ENCODE peak calls at places on chromosome 2, in seven cellular contexts. One of them, this sample, is unnamed.

GRCh38 chr2:70977605-70978205 is 725 bp upstream of the ANKRD53 start:
- DNase-seq in GM23338: peak; percentile 15
- DNase-seq in PC-9: no peak
- DNase-seq in kidney: no peak
- DNase-seq in A549: no peak
- DNase-seq in GM06990: no peak
- DNase-seq in right atrium auricular region: peak; percentile 88
- DNase-seq in this sample: no peak

GRCh38 chr2:1653956-1654695 is 90.2 kb downstream of the PXDN start:
- DNase-seq in GM23338: no peak
- DNase-seq in PC-9: no peak
- DNase-seq in kidney: no peak
- DNase-seq in A549: no peak
- DNase-seq in GM06990: no peak
- DNase-seq in right atrium auricular region: no peak
- DNase-seq in this sample: no peak

GRCh38 chr2:190627881-190628412 is 20.9 kb upstream of the NAB1 start:
- DNase-seq in GM23338: peak; percentile 50
- DNase-seq in PC-9: no peak
- DNase-seq in kidney: peak; percentile 76
- DNase-seq in A549: no peak
- DNase-seq in GM06990: no peak
- DNase-seq in right atrium auricular region: no peak
- DNase-seq in this sample: no peak

GRCh38 chr2:63975437-63976124 is 43.6 kb downstream of the VPS54 start:
- DNase-seq in GM23338: no peak
- DNase-seq in PC-9: no peak
- DNase-seq in kidney: no peak
- DNase-seq in A549: no peak
- DNase-seq in GM06990: no peak
- DNase-seq in right atrium auricular region: no peak
- DNase-seq in this sample: no peak

GRCh38 chr2:217900010-217900779 is 102.6 kb downstream of the TNS1 start:
- DNase-seq in GM23338: peak; percentile 32
- DNase-seq in PC-9: no peak
- DNase-seq in kidney: no peak
- DNase-seq in A549: no peak
- DNase-seq in GM06990: no peak
- DNase-seq in right atrium auricular region: no peak
- DNase-seq in this sample: peak; percentile 74

GRCh38 chr2:105509271-105510086 is 110.6 kb upstream of the FHL2 start:
- DNase-seq in GM23338: no peak
- DNase-seq in PC-9: no peak
- DNase-seq in kidney: no peak
- DNase-seq in A549: no peak
- DNase-seq in GM06990: no peak
- DNase-seq in right atrium auricular region: no peak
- DNase-seq in this sample: no peak

GRCh38 chr2:54419386-54419785 is 36.7 kb upstream of the SPTBN1 start:
- DNase-seq in GM23338: no peak
- DNase-seq in PC-9: no peak
- DNase-seq in kidney: no peak
- DNase-seq in A549: no peak
- DNase-seq in GM06990: no peak
- DNase-seq in right atrium auricular region: no peak
- DNase-seq in this sample: no peak

GRCh38 chr2:160253440-160254296 is 53.6 kb upstream of the ITGB6 start:
- DNase-seq in GM23338: no peak
- DNase-seq in PC-9: no peak
- DNase-seq in kidney: no peak
- DNase-seq in A549: peak; percentile 33
- DNase-seq in GM06990: no peak
- DNase-seq in right atrium auricular region: no peak
- DNase-seq in this sample: no peak

GRCh38 chr2:70458661-70459060 is 95.0 kb downstream of the TGFA start:
- DNase-seq in GM23338: no peak
- DNase-seq in PC-9: no peak
- DNase-seq in kidney: no peak
- DNase-seq in A549: no peak
- DNase-seq in GM06990: no peak
- DNase-seq in right atrium auricular region: no peak
- DNase-seq in this sample: no peak

GRCh38 chr2:120736955-120737801 is 1.5 kb downstream of the GLI2 start:
- DNase-seq in GM23338: peak; percentile 94
- DNase-seq in PC-9: peak; percentile 45
- DNase-seq in kidney: peak; percentile 90
- DNase-seq in A549: peak; percentile 54
- DNase-seq in GM06990: no peak
- DNase-seq in right atrium auricular region: peak; percentile 73
- DNase-seq in this sample: no peak

GRCh38 chr2:12555012-12555645 is 161.6 kb upstream of the TRIB2 start:
- DNase-seq in GM23338: no peak
- DNase-seq in PC-9: peak; percentile 18
- DNase-seq in kidney: no peak
- DNase-seq in A549: no peak
- DNase-seq in GM06990: peak; percentile 38
- DNase-seq in right atrium auricular region: no peak
- DNase-seq in this sample: no peak

GRCh38 chr2:203682688-203683130 is 23.7 kb upstream of the CD28 start:
- DNase-seq in GM23338: no peak
- DNase-seq in PC-9: no peak
- DNase-seq in kidney: no peak
- DNase-seq in A549: no peak
- DNase-seq in GM06990: no peak
- DNase-seq in right atrium auricular region: no peak
- DNase-seq in this sample: no peak

GRCh38 chr2:25651066-25651465 is 22.3 kb downstream of the DTNB start:
- DNase-seq in GM23338: no peak
- DNase-seq in PC-9: no peak
- DNase-seq in kidney: no peak
- DNase-seq in A549: no peak
- DNase-seq in GM06990: no peak
- DNase-seq in right atrium auricular region: no peak
- DNase-seq in this sample: no peak

GRCh38 chr2:150063432-150063889 is 424.0 kb downstream of the RND3 start:
- DNase-seq in GM23338: no peak
- DNase-seq in PC-9: no peak
- DNase-seq in kidney: no peak
- DNase-seq in A549: no peak
- DNase-seq in GM06990: no peak
- DNase-seq in right atrium auricular region: no peak
- DNase-seq in this sample: no peak

GRCh38 chr2:238240761-238241711 is 1.2 kb upstream of the HES6 start:
- DNase-seq in GM23338: peak; percentile 96
- DNase-seq in PC-9: peak; percentile 68
- DNase-seq in kidney: no peak
- DNase-seq in A549: no peak
- DNase-seq in GM06990: peak; percentile 58
- DNase-seq in right atrium auricular region: no peak
- DNase-seq in this sample: peak; percentile 78

GRCh38 chr2:192585418-192585817 is 390.7 kb upstream of the TMEFF2 start:
- DNase-seq in GM23338: no peak
- DNase-seq in PC-9: no peak
- DNase-seq in kidney: no peak
- DNase-seq in A549: no peak
- DNase-seq in GM06990: no peak
- DNase-seq in right atrium auricular region: no peak
- DNase-seq in this sample: no peak

GRCh38 chr2:148877403-148877740 is 2.3 kb downstream of the KIF5C start:
- DNase-seq in GM23338: no peak
- DNase-seq in PC-9: no peak
- DNase-seq in kidney: no peak
- DNase-seq in A549: no peak
- DNase-seq in GM06990: no peak
- DNase-seq in right atrium auricular region: no peak
- DNase-seq in this sample: no peak

GRCh38 chr2:157789161-157789720 is 86.9 kb downstream of the ACVR1 start:
- DNase-seq in GM23338: no peak
- DNase-seq in PC-9: no peak
- DNase-seq in kidney: no peak
- DNase-seq in A549: no peak
- DNase-seq in GM06990: no peak
- DNase-seq in right atrium auricular region: no peak
- DNase-seq in this sample: no peak

GRCh38 chr2:180184506-180184905 is 177.4 kb upstream of the CWC22 start:
- DNase-seq in GM23338: no peak
- DNase-seq in PC-9: no peak
- DNase-seq in kidney: no peak
- DNase-seq in A549: no peak
- DNase-seq in GM06990: no peak
- DNase-seq in right atrium auricular region: no peak
- DNase-seq in this sample: no peak

GRCh38 chr2:127634626-127635379 is 11.2 kb upstream of the GPR17 start:
- DNase-seq in GM23338: no peak
- DNase-seq in PC-9: no peak
- DNase-seq in kidney: no peak
- DNase-seq in A549: no peak
- DNase-seq in GM06990: no peak
- DNase-seq in right atrium auricular region: no peak
- DNase-seq in this sample: no peak

GRCh38 chr2:163465440-163465839 is 270.4 kb downstream of the FIGN start:
- DNase-seq in GM23338: no peak
- DNase-seq in PC-9: no peak
- DNase-seq in kidney: no peak
- DNase-seq in A549: no peak
- DNase-seq in GM06990: no peak
- DNase-seq in right atrium auricular region: no peak
- DNase-seq in this sample: no peak

GRCh38 chr2:179417436-179417949 is 152.9 kb upstream of the SESTD1 start:
- DNase-seq in GM23338: no peak
- DNase-seq in PC-9: no peak
- DNase-seq in kidney: no peak
- DNase-seq in A549: no peak
- DNase-seq in GM06990: no peak
- DNase-seq in right atrium auricular region: no peak
- DNase-seq in this sample: no peak

GRCh38 chr2:26540977-26541376 is 63.1 kb upstream of the OTOF start:
- DNase-seq in GM23338: peak; percentile 35
- DNase-seq in PC-9: no peak
- DNase-seq in kidney: no peak
- DNase-seq in A549: no peak
- DNase-seq in GM06990: no peak
- DNase-seq in right atrium auricular region: no peak
- DNase-seq in this sample: no peak

GRCh38 chr2:74760875-74761630 is 72.9 kb upstream of the HK2 start:
- DNase-seq in GM23338: no peak
- DNase-seq in PC-9: no peak
- DNase-seq in kidney: no peak
- DNase-seq in A549: no peak
- DNase-seq in GM06990: no peak
- DNase-seq in right atrium auricular region: no peak
- DNase-seq in this sample: peak; percentile 68

GRCh38 chr2:23425338-23425871 is 40.4 kb downstream of the KLHL29 start:
- DNase-seq in GM23338: peak; percentile 59
- DNase-seq in PC-9: peak; percentile 21
- DNase-seq in kidney: peak; percentile 26
- DNase-seq in A549: no peak
- DNase-seq in GM06990: no peak
- DNase-seq in right atrium auricular region: peak; percentile 55
- DNase-seq in this sample: no peak

GRCh38 chr2:36356199-36356989 is 816 bp downstream of the CRIM1 start:
- DNase-seq in GM23338: peak; percentile 58
- DNase-seq in PC-9: no peak
- DNase-seq in kidney: peak; percentile 87
- DNase-seq in A549: no peak
- DNase-seq in GM06990: peak; percentile 55
- DNase-seq in right atrium auricular region: no peak
- DNase-seq in this sample: peak; percentile 78

GRCh38 chr2:65232636-65233035 is 5.0 kb downstream of the ACTR2 start:
- DNase-seq in GM23338: no peak
- DNase-seq in PC-9: no peak
- DNase-seq in kidney: no peak
- DNase-seq in A549: no peak
- DNase-seq in GM06990: peak; percentile 31
- DNase-seq in right atrium auricular region: no peak
- DNase-seq in this sample: no peak

DNA sequence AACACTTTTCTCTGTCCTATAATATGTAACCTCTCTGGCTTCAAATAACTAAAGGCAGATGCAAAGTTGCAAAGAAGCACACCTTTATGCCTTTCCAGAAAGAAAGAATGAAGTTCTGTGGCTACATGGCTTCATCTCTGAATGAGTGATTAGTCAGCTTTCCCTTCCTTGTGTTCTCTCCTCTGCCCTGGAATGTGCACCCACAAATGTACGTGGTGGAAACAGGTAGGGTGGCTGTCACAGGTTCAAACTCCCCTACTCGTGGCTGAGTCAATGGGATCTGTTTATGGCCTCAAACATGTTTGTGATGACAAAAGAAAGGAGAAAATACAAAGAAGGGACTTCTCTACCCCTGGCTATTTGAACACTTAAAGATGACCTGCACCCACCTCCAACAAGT is 55.5 kb upstream of the ACVR2A start:
- DNase-seq in GM23338: no peak
- DNase-seq in PC-9: no peak
- DNase-seq in kidney: no peak
- DNase-seq in A549: no peak
- DNase-seq in GM06990: no peak
- DNase-seq in right atrium auricular region: no peak
- DNase-seq in this sample: no peak
- H3K4me3 ChIP-seq in GM23338: no peak overlapping the region
- H3K4me3 ChIP-seq in PC-9: no peak overlapping the region
- H3K4me3 ChIP-seq in kidney: no peak overlapping the region
- H3K4me3 ChIP-seq in A549: no peak overlapping the region
- H3K4me3 ChIP-seq in GM06990: no peak overlapping the region
- H3K4me3 ChIP-seq in right atrium auricular region: no peak overlapping the region
- H3K4me3 ChIP-seq in this sample: no peak overlapping the region

GRCh38 chr2:95149397-95149984 is 10.2 kb downstream of the ZNF514 start:
- DNase-seq in GM23338: no peak
- DNase-seq in PC-9: no peak
- DNase-seq in kidney: no peak
- DNase-seq in A549: no peak
- DNase-seq in GM06990: no peak
- DNase-seq in right atrium auricular region: no peak
- DNase-seq in this sample: no peak
- TF ChIP-seq CTCF in GM23338: no peak
- TF ChIP-seq CTCF in PC-9: no peak
- TF ChIP-seq CTCF in kidney: no peak
- TF ChIP-seq CTCF in A549: no peak
- TF ChIP-seq CTCF in GM06990: no peak
- TF ChIP-seq CTCF in right atrium auricular region: no peak
- TF ChIP-seq CTCF in this sample: no peak

GRCh38 chr2:147025611-147026010 is 819.2 kb upstream of the ACVR2A start:
- DNase-seq in GM23338: no peak
- DNase-seq in PC-9: no peak
- DNase-seq in kidney: no peak
- DNase-seq in A549: no peak
- DNase-seq in GM06990: no peak
- DNase-seq in right atrium auricular region: no peak
- DNase-seq in this sample: no peak
- H3K4me3 ChIP-seq in GM23338: no peak overlapping the region
- H3K4me3 ChIP-seq in PC-9: no peak overlapping the region
- H3K4me3 ChIP-seq in kidney: no peak overlapping the region
- H3K4me3 ChIP-seq in A549: no peak overlapping the region
- H3K4me3 ChIP-seq in GM06990: no peak overlapping the region
- H3K4me3 ChIP-seq in right atrium auricular region: no peak overlapping the region
- H3K4me3 ChIP-seq in this sample: no peak overlapping the region

DNA sequence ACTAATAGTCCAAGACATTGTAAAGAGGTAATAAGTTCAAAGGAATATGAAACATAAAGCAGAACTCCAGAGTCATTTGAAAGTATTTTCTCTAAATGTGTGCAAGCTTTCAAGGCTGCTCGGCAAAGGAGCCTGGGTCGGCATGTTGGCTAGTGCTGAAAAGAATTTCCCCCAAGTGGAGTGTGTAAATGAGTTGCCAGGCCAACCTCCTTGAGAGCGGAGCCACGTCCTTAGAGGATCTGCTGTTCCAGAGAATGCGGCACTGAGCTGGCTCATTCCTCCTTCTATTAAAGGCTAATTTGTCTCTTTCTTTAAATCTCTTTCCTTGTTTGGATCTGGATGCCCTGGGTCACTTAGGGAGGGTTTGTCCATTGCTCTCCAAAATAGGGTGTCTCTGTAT is 127.5 kb downstream of the RDH14 start:
- DNase-seq in GM23338: peak; percentile 67
- DNase-seq in PC-9: no peak
- DNase-seq in kidney: no peak
- DNase-seq in A549: no peak
- DNase-seq in GM06990: no peak
- DNase-seq in right atrium auricular region: no peak
- DNase-seq in this sample: no peak
- TF ChIP-seq CTCF in GM23338: no peak
- TF ChIP-seq CTCF in PC-9: no peak
- TF ChIP-seq CTCF in kidney: no peak
- TF ChIP-seq CTCF in A549: no peak
- TF ChIP-seq CTCF in GM06990: no peak
- TF ChIP-seq CTCF in right atrium auricular region: no peak
- TF ChIP-seq CTCF in this sample: no peak